ENCODE peak calls at places on chromosomes 13 and 19, in eight cellular contexts. One of them, this sample, is unnamed. For H3K27me3, the result is how much of the 10 kb centered on the place peaks cover.

GRCh38 chr13:64755961-64756360 is 2474.2 kb downstream of the PCDH9 start:
- DNase-seq in WERI-Rb-1: no peak
- DNase-seq in hepatocyte: no peak
- DNase-seq in AG04450: no peak
- DNase-seq in DND-41: no peak
- DNase-seq in body of pancreas: no peak
- DNase-seq in HepG2: no peak
- DNase-seq in brain microvascular endothelial cell: peak
- DNase-seq in this sample: no peak

GRCh38 chr19:28402701-28403290 is 810.2 kb downstream of the UQCRFS1 start:
- DNase-seq in WERI-Rb-1: no peak
- DNase-seq in hepatocyte: no peak
- DNase-seq in AG04450: no peak
- DNase-seq in DND-41: no peak
- DNase-seq in body of pancreas: no peak
- DNase-seq in HepG2: no peak
- DNase-seq in brain microvascular endothelial cell: no peak
- DNase-seq in this sample: no peak

GRCh38 chr13:32391101-32391620 is 36.8 kb downstream of the N4BP2L1 start:
- DNase-seq in WERI-Rb-1: no peak
- DNase-seq in hepatocyte: no peak
- DNase-seq in AG04450: no peak
- DNase-seq in DND-41: no peak
- DNase-seq in body of pancreas: no peak
- DNase-seq in HepG2: no peak
- DNase-seq in brain microvascular endothelial cell: no peak
- DNase-seq in this sample: no peak

GRCh38 chr13:114046447-114046846 is 72.6 kb upstream of the C13orf46 start:
- DNase-seq in WERI-Rb-1: no peak
- DNase-seq in hepatocyte: no peak
- DNase-seq in AG04450: no peak
- DNase-seq in DND-41: no peak
- DNase-seq in body of pancreas: no peak
- DNase-seq in HepG2: no peak
- DNase-seq in brain microvascular endothelial cell: no peak
- DNase-seq in this sample: no peak

GRCh38 chr19:52748336-52748950 is 13.6 kb upstream of the ZNF611 start:
- DNase-seq in WERI-Rb-1: no peak
- DNase-seq in hepatocyte: peak
- DNase-seq in AG04450: no peak
- DNase-seq in DND-41: no peak
- DNase-seq in body of pancreas: peak
- DNase-seq in HepG2: peak
- DNase-seq in brain microvascular endothelial cell: no peak
- DNase-seq in this sample: no peak

GRCh38 chr13:110677731-110678545 is 28.0 kb downstream of the CARS2 start:
- DNase-seq in WERI-Rb-1: no peak
- DNase-seq in hepatocyte: no peak
- DNase-seq in AG04450: no peak
- DNase-seq in DND-41: no peak
- DNase-seq in body of pancreas: no peak
- DNase-seq in HepG2: no peak
- DNase-seq in brain microvascular endothelial cell: peak
- DNase-seq in this sample: peak

GRCh38 chr13:60851378-60851777 is 454.4 kb downstream of the TDRD3 start:
- DNase-seq in WERI-Rb-1: no peak
- DNase-seq in hepatocyte: no peak
- DNase-seq in AG04450: no peak
- DNase-seq in DND-41: no peak
- DNase-seq in body of pancreas: no peak
- DNase-seq in HepG2: no peak
- DNase-seq in brain microvascular endothelial cell: no peak
- DNase-seq in this sample: no peak

GRCh38 chr19:31223805-31224534 is 125.3 kb downstream of the TSHZ3 start:
- DNase-seq in WERI-Rb-1: no peak
- DNase-seq in hepatocyte: peak
- DNase-seq in AG04450: peak
- DNase-seq in DND-41: no peak
- DNase-seq in body of pancreas: no peak
- DNase-seq in HepG2: no peak
- DNase-seq in brain microvascular endothelial cell: peak
- DNase-seq in this sample: no peak

GRCh38 chr13:107993239-107993948 is 221.9 kb downstream of the LIG4 start:
- DNase-seq in WERI-Rb-1: no peak
- DNase-seq in hepatocyte: no peak
- DNase-seq in AG04450: no peak
- DNase-seq in DND-41: no peak
- DNase-seq in body of pancreas: no peak
- DNase-seq in HepG2: no peak
- DNase-seq in brain microvascular endothelial cell: no peak
- DNase-seq in this sample: peak

GRCh38 chr13:32624441-32624840 is 38.2 kb downstream of the PDS5B start:
- DNase-seq in WERI-Rb-1: no peak
- DNase-seq in hepatocyte: no peak
- DNase-seq in AG04450: no peak
- DNase-seq in DND-41: no peak
- DNase-seq in body of pancreas: no peak
- DNase-seq in HepG2: no peak
- DNase-seq in brain microvascular endothelial cell: no peak
- DNase-seq in this sample: no peak

GRCh38 chr13:33711441-33711840 is 106.5 kb upstream of the RFC3 start:
- DNase-seq in WERI-Rb-1: no peak
- DNase-seq in hepatocyte: no peak
- DNase-seq in AG04450: no peak
- DNase-seq in DND-41: no peak
- DNase-seq in body of pancreas: no peak
- DNase-seq in HepG2: no peak
- DNase-seq in brain microvascular endothelial cell: no peak
- DNase-seq in this sample: no peak

GRCh38 chr13:40570930-40571329 is 95.5 kb downstream of the FOXO1 start:
- DNase-seq in WERI-Rb-1: no peak
- DNase-seq in hepatocyte: no peak
- DNase-seq in AG04450: no peak
- DNase-seq in DND-41: no peak
- DNase-seq in body of pancreas: no peak
- DNase-seq in HepG2: no peak
- DNase-seq in brain microvascular endothelial cell: no peak
- DNase-seq in this sample: no peak

GRCh38 chr19:19388568-19389555 is 16.6 kb upstream of the GATAD2A start:
- DNase-seq in WERI-Rb-1: no peak
- DNase-seq in hepatocyte: no peak
- DNase-seq in AG04450: no peak
- DNase-seq in DND-41: no peak
- DNase-seq in body of pancreas: no peak
- DNase-seq in HepG2: peak
- DNase-seq in brain microvascular endothelial cell: no peak
- DNase-seq in this sample: no peak

GRCh38 chr13:75375329-75375728 is 106.6 kb downstream of the TBC1D4 start:
- DNase-seq in WERI-Rb-1: no peak
- DNase-seq in hepatocyte: no peak
- DNase-seq in AG04450: no peak
- DNase-seq in DND-41: no peak
- DNase-seq in body of pancreas: no peak
- DNase-seq in HepG2: no peak
- DNase-seq in brain microvascular endothelial cell: no peak
- DNase-seq in this sample: no peak

GRCh38 chr19:49437231-49437630 is 4.1 kb downstream of the SLC17A7 start:
- DNase-seq in WERI-Rb-1: peak
- DNase-seq in hepatocyte: no peak
- DNase-seq in AG04450: no peak
- DNase-seq in DND-41: no peak
- DNase-seq in body of pancreas: no peak
- DNase-seq in HepG2: no peak
- DNase-seq in brain microvascular endothelial cell: no peak
- DNase-seq in this sample: no peak

GRCh38 chr19:49434907-49435577 is 6.3 kb downstream of the SLC17A7 start:
- DNase-seq in WERI-Rb-1: no peak
- DNase-seq in hepatocyte: no peak
- DNase-seq in AG04450: no peak
- DNase-seq in DND-41: no peak
- DNase-seq in body of pancreas: no peak
- DNase-seq in HepG2: no peak
- DNase-seq in brain microvascular endothelial cell: no peak
- DNase-seq in this sample: no peak

GRCh38 chr19:49436381-49437017 is 4.8 kb downstream of the SLC17A7 start:
- DNase-seq in WERI-Rb-1: peak
- DNase-seq in hepatocyte: peak
- DNase-seq in AG04450: no peak
- DNase-seq in DND-41: peak
- DNase-seq in body of pancreas: no peak
- DNase-seq in HepG2: no peak
- DNase-seq in brain microvascular endothelial cell: no peak
- DNase-seq in this sample: no peak

GRCh38 chr19:49433240-49433901 is 8.0 kb downstream of the SLC17A7 start:
- DNase-seq in WERI-Rb-1: no peak
- DNase-seq in hepatocyte: no peak
- DNase-seq in AG04450: no peak
- DNase-seq in DND-41: no peak
- DNase-seq in body of pancreas: no peak
- DNase-seq in HepG2: no peak
- DNase-seq in brain microvascular endothelial cell: no peak
- DNase-seq in this sample: no peak

DNA sequence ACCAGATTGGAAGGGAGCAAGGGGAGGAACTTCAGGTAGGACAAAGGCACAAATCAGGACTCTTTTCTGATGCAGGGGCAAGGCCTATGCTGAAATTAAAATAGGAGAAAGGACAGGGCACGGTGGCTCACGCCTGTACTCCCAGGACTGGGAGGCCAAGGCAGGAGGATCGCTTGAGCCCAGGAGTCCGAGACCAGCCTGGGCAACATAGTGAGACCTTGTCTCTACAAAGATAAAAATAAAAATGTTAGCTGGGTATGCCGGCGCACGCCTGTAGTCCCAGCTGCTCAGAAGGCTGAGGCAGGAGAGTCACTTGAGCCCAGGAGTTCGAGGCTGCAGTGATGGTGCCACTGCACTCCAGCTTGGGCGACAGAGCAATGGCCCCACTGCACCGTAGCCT is 5.7 kb downstream of the SLC17A7 start:
- DNase-seq in WERI-Rb-1: no peak
- DNase-seq in hepatocyte: no peak
- DNase-seq in AG04450: no peak
- DNase-seq in DND-41: no peak
- DNase-seq in body of pancreas: no peak
- DNase-seq in HepG2: no peak
- DNase-seq in brain microvascular endothelial cell: no peak
- DNase-seq in this sample: no peak
- H3K27me3 ChIP-seq in WERI-Rb-1: under half
- H3K27me3 ChIP-seq in hepatocyte: half or more
- H3K27me3 ChIP-seq in AG04450: half or more
- H3K27me3 ChIP-seq in DND-41: under half
- H3K27me3 ChIP-seq in body of pancreas: under half
- H3K27me3 ChIP-seq in HepG2: under half
- H3K27me3 ChIP-seq in brain microvascular endothelial cell: half or more
- H3K27me3 ChIP-seq in this sample: half or more

DNA sequence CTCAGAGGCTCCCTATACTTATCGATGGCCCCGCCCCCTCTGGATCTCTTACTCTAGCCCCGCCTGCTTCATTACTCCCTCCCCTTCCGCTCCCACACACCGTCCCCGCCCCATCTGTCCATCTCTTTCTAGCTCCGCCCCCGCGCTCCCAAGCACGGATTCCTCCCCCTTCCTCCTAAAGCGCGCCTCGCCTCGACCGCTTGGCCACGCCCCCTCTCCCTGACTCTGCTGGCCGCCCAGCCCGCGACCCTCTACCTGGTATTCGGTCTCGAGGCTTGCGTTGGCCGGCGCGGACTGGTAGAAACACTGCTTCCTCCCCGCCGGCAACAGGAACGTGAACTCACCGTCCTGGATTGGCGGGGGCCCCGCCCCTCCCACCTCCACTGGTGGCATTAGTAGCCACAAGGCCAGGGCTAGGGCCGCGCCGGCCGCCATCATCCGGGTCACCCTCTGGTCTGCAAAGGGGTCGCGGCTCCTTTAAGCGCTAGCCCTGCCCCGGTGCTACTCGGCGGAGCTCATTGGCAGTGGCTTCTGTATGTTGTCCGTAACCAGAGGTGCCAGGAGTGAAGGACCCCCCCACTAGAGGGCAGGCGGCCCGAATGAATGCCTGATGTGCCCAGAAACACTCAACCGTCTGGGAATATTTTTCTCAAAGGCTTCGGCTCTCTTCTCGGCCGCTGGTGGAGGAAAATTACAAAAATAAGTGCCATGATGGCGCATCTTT is at the start of gene TMED1:
- DNase-seq in WERI-Rb-1: peak
- DNase-seq in hepatocyte: peak
- DNase-seq in AG04450: peak
- DNase-seq in DND-41: peak
- DNase-seq in body of pancreas: peak
- DNase-seq in HepG2: peak
- DNase-seq in brain microvascular endothelial cell: peak
- DNase-seq in this sample: peak
- TF ChIP-seq CTCF in WERI-Rb-1: no peak
- TF ChIP-seq CTCF in hepatocyte: peak
- TF ChIP-seq CTCF in AG04450: peak
- TF ChIP-seq CTCF in DND-41: peak
- TF ChIP-seq CTCF in body of pancreas: peak
- TF ChIP-seq CTCF in HepG2: peak
- TF ChIP-seq CTCF in brain microvascular endothelial cell: peak
- TF ChIP-seq CTCF in this sample: peak

DNA sequence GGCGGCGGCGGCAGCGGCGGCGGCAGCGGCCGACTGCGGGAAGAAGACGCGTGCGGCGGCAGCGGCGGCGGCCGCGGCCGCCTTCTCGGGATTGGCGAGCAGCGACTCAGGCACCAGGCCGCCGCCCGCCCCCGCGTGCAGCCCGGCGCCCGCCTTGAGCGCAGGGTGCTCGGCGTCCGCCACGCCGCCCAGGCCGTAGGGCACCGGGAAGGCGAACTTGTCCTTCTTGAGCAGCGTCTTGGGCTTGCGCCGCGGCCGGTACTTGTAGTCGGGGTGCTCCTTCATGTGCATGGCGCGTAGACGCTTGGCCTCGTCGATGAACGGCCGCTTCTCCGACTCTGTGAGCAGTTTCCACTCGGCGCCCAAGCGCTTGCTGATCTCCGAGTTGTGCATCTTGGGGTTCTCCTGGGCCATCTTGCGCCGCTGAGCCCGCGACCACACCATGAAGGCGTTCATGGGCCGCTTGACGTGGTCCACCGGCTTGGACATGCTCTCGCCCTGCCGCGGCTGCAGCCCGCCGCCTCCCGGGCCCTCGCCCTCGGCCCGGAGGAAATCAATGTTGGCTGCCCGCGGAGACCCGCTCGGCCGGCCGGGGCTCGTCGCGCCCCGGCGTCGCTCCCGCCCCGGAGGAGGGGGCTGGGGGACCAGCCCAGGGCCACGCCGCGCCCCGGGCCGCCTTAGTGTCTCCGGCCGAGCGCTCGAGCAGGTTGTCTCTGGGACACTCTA is 621 bp downstream of the SOX21 start:
- DNase-seq in WERI-Rb-1: peak
- DNase-seq in hepatocyte: peak
- DNase-seq in AG04450: no peak
- DNase-seq in DND-41: no peak
- DNase-seq in body of pancreas: no peak
- DNase-seq in HepG2: no peak
- DNase-seq in brain microvascular endothelial cell: no peak
- DNase-seq in this sample: no peak
- H3K27me3 ChIP-seq in WERI-Rb-1: half or more
- H3K27me3 ChIP-seq in hepatocyte: half or more
- H3K27me3 ChIP-seq in AG04450: half or more
- H3K27me3 ChIP-seq in DND-41: under half
- H3K27me3 ChIP-seq in body of pancreas: under half
- H3K27me3 ChIP-seq in HepG2: under half
- H3K27me3 ChIP-seq in brain microvascular endothelial cell: half or more
- H3K27me3 ChIP-seq in this sample: half or more

GRCh38 chr19:5354403-5354802 is 13.8 kb upstream of the PTPRS start:
- DNase-seq in WERI-Rb-1: peak
- DNase-seq in hepatocyte: no peak
- DNase-seq in AG04450: no peak
- DNase-seq in DND-41: peak
- DNase-seq in body of pancreas: no peak
- DNase-seq in HepG2: peak
- DNase-seq in brain microvascular endothelial cell: peak
- DNase-seq in this sample: no peak
- TF ChIP-seq CTCF in WERI-Rb-1: peak
- TF ChIP-seq CTCF in hepatocyte: peak
- TF ChIP-seq CTCF in AG04450: peak
- TF ChIP-seq CTCF in DND-41: peak
- TF ChIP-seq CTCF in body of pancreas: no peak
- TF ChIP-seq CTCF in HepG2: peak
- TF ChIP-seq CTCF in brain microvascular endothelial cell: peak
- TF ChIP-seq CTCF in this sample: peak

This sample was measured in kidney epithelial cell.